ENCODE peak calls at places on chromosome 11, in ten cellular contexts. C is K562, T is ovary, X is GM12878, Q is sigmoid colon, U is tibial nerve, G is HepG2, N is transverse colon, Z is A549, Y is esophagus muscularis mucosa. H is an unnamed sample.

GRCh38 chr11:95490625-95491024 is 259.6 kb upstream of the SESN3 start:
- DNase-seq in C (no peak), Z (no peak), T (no peak), U (no peak), X (no peak), N (no peak), Y (no peak), G (no peak), Q (no peak), H (no peak)

GRCh38 chr11:102599642-102600261 is 25.4 kb downstream of the MMP20 start:
- DNase-seq in C (peak), N (no peak), Y (no peak), U (no peak), Q (no peak), T (no peak), G (peak), Z (peak), X (no peak), H (no peak)

GRCh38 chr11:66068923-66069714 is 953 bp upstream of the PACS1 start:
- DNase-seq in Y (no peak), Q (no peak), C (no peak), N (peak), G (peak), X (no peak), U (peak), T (peak), Z (peak), H (peak)

GRCh38 chr11:91996526-91996925 is 228.1 kb upstream of the FAT3 start:
- DNase-seq in C (no peak), T (no peak), N (no peak), Q (no peak), Y (no peak), U (no peak), X (no peak), Z (no peak), G (no peak), H (no peak)

GRCh38 chr11:18088974-18089373 is 16.9 kb downstream of the SAAL1 start:
- DNase-seq in X (no peak), T (no peak), G (no peak), U (no peak), Z (no peak), N (no peak), C (no peak), Q (no peak), Y (peak), H (no peak)

GRCh38 chr11:23932485-23932898 is 564.4 kb upstream of the LUZP2 start:
- DNase-seq in N (no peak), U (no peak), T (no peak), X (no peak), Y (no peak), C (no peak), Z (no peak), G (no peak), Q (no peak), H (no peak)

GRCh38 chr11:45233121-45233803 is 52.9 kb downstream of the SYT13 start:
- DNase-seq in C (peak), T (peak), G (peak), X (no peak), N (peak), Q (peak), U (peak), Y (no peak), Z (peak), H (peak)

GRCh38 chr11:114036156-114036811 is 23.2 kb upstream of the ZBTB16 start:
- DNase-seq in T (peak), C (peak), G (peak), U (peak), Z (peak), Q (peak), N (peak), X (no peak), Y (peak), H (peak)

GRCh38 chr11:132131051-132131450 is 760.6 kb downstream of the NTM start:
- DNase-seq in Q (no peak), G (no peak), T (no peak), N (no peak), U (no peak), Z (no peak), Y (no peak), X (no peak), C (no peak), H (no peak)

DNA sequence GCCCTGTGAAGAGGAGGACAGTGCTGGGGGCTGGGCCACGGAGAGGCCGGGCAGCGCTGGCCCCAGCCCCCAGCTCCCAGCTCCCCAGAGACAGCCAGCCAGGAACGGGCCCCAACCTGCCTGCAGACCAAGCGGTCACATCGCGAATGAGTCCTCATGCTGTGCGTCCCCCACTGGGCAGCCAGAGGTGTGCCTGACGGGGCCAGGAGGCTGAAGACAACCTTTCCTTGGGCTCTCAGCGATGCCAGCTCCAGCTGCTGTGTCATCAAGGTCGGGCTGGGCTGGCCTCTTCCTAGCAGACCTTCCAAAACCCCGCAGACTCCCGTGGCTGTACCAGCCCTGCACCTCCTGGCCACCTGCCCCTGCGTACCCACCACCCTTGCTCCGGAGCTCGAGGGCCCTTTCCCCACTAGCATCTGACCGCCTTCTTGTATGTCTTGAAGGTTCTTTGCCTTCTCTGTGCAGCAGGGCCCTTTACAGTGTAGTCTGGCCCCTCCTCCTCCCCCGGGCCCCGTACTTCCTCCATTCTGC is 88.3 kb downstream of the CDKN1C start:
- DNase-seq in N (peak), Z (no peak), G (no peak), C (no peak), X (no peak), U (no peak), Q (peak), Y (no peak), T (no peak), H (peak)
- TF ChIP-seq EP300 in N (no peak), Z (no peak), G (no peak), C (no peak), X (no peak), U (no peak), Q (no peak), Y (no peak), T (no peak), H (no peak)

GRCh38 chr11:74320538-74320937 is 9.1 kb upstream of the P4HA3 start:
- DNase-seq in G (no peak), X (no peak), N (no peak), C (no peak), Q (no peak), T (no peak), U (no peak), Z (no peak), Y (no peak), H (no peak)

GRCh38 chr11:74316772-74317505 is 5.5 kb upstream of the P4HA3 start:
- DNase-seq in Y (no peak), X (no peak), N (no peak), Z (no peak), Q (no peak), G (no peak), C (no peak), U (no peak), T (no peak), H (no peak)

GRCh38 chr11:74321487-74322188 is 10.2 kb upstream of the P4HA3 start:
- DNase-seq in Y (no peak), T (no peak), Z (no peak), X (no peak), G (peak), C (peak), N (no peak), U (peak), Q (no peak), H (no peak)

GRCh38 chr11:74318241-74318932 is 6.9 kb upstream of the P4HA3 start:
- DNase-seq in N (no peak), U (no peak), X (no peak), Q (no peak), C (no peak), G (no peak), Z (no peak), T (no peak), Y (no peak), H (no peak)

DNA sequence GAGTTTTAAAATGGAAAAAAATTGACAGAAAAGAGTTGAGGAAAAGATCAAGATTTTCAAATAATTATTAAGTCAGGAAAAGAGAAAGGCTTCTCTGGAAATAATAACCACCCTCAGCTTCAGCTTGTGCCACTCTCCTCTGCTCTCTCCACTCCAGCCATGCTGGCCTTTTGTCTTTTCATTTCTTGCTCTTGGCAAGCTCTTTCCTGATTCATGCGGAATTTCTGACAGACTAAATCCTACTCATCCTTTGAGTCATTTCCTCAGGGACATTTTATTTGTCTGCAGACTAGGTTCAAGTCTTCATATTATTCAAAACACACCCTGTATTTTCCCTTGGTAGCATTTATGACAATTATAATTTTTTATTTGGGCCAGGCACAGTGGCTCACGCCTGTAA is 7.7 kb upstream of the P4HA3 start:
- DNase-seq in Y (no peak), U (no peak), Q (no peak), Z (no peak), C (no peak), G (no peak), N (no peak), T (no peak), X (no peak), H (no peak)
- TF ChIP-seq POLR2A in Y (no peak), U (no peak), Q (no peak), Z (no peak), C (no peak), G (no peak), N (no peak), T (no peak), X (no peak), H (no peak)

DNA sequence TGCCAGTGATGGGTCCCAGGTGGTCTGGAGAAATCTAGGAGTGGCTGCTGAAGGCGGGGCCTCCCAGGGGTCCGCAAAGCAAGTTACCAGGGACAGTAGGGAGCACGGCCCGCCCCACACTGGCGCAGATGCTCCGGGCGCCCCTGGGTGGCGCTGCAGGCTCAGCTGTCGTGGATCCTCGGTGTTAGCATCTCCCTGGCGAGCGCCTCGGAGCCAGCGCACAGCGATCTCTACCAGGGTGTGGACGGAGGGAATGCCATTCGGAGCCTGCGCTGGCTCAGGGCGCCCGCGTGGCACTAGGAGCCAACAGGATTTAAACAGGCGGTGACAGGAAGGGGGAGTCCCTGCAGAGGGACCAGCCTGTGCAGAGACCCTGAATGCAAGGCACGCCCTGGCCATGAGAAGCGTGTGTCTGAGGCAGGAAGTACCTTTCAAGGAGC is 20.2 kb downstream of the FADS3 start:
- DNase-seq in Y (peak), U (peak), N (peak), G (peak), X (no peak), C (peak), Q (peak), Z (peak), T (peak), H (peak)
- H3K4me3 ChIP-seq in Y (peak), U (no peak), N (no peak), G (peak), X (no peak), C (no peak), Q (no peak), Z (no peak), T (no peak), H (no peak)

GRCh38 chr11:7667460-7667859 is 5.8 kb downstream of the CYB5R2 start:
- DNase-seq in N (no peak), U (no peak), C (no peak), T (no peak), G (no peak), Q (no peak), Y (no peak), X (no peak), Z (no peak), H (no peak)

GRCh38 chr11:7670631-7671030 is 2.7 kb downstream of the CYB5R2 start:
- DNase-seq in Q (no peak), T (no peak), N (no peak), G (no peak), X (no peak), Y (no peak), C (no peak), Z (no peak), U (no peak), H (no peak)

GRCh38 chr11:7668464-7668863 is 4.8 kb downstream of the CYB5R2 start:
- DNase-seq in G (no peak), N (no peak), X (no peak), T (no peak), Y (no peak), Q (no peak), U (no peak), Z (no peak), C (no peak), H (no peak)

GRCh38 chr11:7671347-7671746 is 2.0 kb downstream of the CYB5R2 start:
- DNase-seq in X (no peak), Y (no peak), Z (no peak), N (no peak), C (no peak), T (peak), G (no peak), U (no peak), Q (no peak), H (peak)

DNA sequence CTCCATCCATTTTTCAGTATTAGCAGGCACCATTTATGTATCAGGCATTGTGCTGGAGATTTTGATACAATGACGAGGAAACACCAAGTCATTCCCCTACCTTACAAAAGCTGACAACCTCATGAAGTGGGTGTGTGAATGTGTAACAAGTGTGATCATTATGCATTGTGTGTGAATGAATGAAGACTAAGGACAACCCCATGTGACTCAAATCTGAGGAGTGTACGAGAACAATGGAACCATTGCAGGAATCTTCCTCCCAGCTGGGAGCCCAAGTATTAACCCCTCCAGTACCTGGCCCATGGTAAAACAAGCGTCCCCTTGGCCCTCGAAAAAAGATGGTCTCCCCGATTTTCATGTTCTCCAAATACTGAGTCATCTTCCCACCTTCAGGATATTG is 4.4 kb downstream of the CYB5R2 start:
- DNase-seq in G (no peak), C (no peak), Q (no peak), T (no peak), X (no peak), Y (no peak), N (no peak), Z (no peak), U (no peak), H (no peak)
- TF ChIP-seq EP300 in G (no peak), C (no peak), Q (no peak), T (no peak), X (no peak), Y (no peak), N (no peak), Z (no peak), U (peak), H (no peak)

DNA sequence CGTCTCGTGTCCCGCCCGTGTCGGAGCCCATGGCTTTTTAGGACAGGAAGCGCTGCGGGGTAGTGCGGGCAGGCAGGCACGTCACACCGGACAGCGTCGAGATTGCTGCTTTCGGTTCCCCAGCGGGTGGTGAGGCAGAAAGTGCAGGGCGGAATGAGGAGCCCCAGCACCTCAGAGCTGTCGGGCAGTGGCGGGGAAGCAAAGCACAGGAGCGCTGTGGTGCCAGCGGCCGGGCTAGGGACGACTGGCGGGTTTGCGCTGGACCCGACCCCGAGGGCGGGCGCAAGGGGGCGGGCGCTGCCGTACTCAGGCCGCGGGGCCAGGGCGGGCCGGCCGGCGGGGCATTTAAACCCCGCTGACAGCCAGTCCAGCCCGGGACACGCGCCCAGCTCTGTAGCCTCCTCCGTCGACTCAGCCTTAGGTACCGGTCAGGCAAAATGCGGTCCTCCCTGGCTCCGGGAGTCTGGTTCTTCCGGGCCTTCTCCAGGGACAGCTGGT is at the start of gene SLC37A2:
- DNase-seq in T (peak), G (peak), Q (peak), C (no peak), U (peak), Z (peak), X (peak), N (peak), Y (peak), H (peak)
- TF ChIP-seq POLR2A in T (no peak), G (no peak), Q (no peak), C (no peak), U (peak), Z (no peak), X (peak), N (peak), Y (peak), H (no peak)

GRCh38 chr11:117328414-117329010 is 858 bp downstream of the CEP164 start:
- DNase-seq in X (no peak), C (peak), T (no peak), G (no peak), Q (peak), U (no peak), Y (no peak), N (peak), Z (no peak), H (peak)
- H3K4me3 ChIP-seq in X (peak), C (peak), T (peak), G (peak), Q (peak), U (peak), Y (peak), N (peak), Z (peak), H (peak)

DNA sequence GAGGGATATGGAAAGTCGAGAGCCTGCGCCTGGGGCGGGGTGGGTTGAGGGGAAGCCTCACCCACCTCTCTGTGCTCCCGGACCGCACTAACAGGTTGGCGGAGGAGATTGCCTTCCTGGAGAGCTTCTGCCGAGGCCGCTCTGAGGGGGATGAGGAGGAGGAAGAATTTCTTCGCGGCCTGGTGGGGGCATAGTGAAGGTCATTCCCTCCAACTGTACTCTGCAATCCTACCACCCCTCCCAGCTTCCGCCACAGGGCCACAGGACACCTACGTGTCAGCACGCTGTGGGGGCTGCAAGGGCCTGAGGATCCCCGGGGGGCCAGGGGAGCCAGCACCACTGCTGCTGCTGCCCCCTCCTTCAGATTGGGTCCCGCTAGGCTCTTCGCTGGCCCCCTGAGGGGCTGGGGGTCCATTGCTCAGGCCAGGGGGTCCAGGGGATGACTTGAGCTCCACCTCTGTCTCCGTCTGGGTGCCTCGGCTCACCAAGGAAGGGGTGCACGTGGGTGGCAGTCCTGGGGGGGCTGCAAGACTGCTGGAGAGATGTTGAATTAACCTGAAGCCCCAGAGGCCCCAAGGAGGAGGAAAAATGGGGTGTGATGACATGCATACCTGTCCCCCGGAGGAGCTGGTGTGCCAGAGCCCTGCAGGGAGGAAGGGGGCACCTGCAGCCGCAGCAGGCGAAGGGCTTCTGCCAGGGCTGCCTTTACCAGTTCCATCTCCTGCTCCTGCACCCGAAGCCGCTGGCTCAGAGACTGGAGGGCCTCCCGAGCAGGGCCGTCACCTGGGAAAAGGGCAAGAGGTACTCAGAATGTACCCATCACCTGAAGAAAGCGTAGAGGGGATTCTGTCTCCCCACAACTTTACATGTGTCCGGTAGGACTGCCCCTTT is 1.5 kb downstream of the EML3 start:
- DNase-seq in X (no peak), N (no peak), C (no peak), T (peak), Z (no peak), G (no peak), Y (no peak), U (no peak), Q (no peak), H (no peak)
- TF ChIP-seq EP300 in X (no peak), N (no peak), C (no peak), T (no peak), Z (no peak), G (no peak), Y (no peak), U (no peak), Q (no peak), H (no peak)

H was measured in stomach.